ENCODE peak calls at places on chromosome 17, in eight cellular contexts. O is stimulated activated CD4-positive, alpha-beta T cell treated with anti-CD3 and anti-CD28 coated beads, Interleukin-1b, Interleukin-23, amount 100 ng/mL, for 24 hours; X is endothelial cell; F is NCI-H2081; G is hypothalamus; I is NCI-H774; D is T-helper 1 cell; M is DMS153. L is an unnamed sample.

GRCh38 chr17:33594000-33594399 is 300.9 kb upstream of the ASIC2 start:
- DNase-seq in M (no peak), I (no peak), O (no peak), G (no peak), D (no peak), X (no peak), F (no peak), L (no peak)

GRCh38 chr17:17750881-17751280 is 69.6 kb downstream of the RAI1 start:
- DNase-seq in D (peak; percentile 16), G (no peak), M (peak; percentile 23), O (no peak), F (no peak), X (no peak), I (no peak), L (no peak)

GRCh38 chr17:8375738-8376259 is 705 bp downstream of the KRABD2 start:
- DNase-seq in I (no peak), X (no peak), O (no peak), G (peak; percentile 47), M (no peak), F (no peak), D (no peak), L (peak; percentile 68)

GRCh38 chr17:7851438-7852261 is 3.2 kb upstream of the TMEM88 start:
- DNase-seq in F (peak; percentile 89), M (peak; percentile 55), G (peak; percentile 88), X (peak; percentile 94), D (peak; percentile 94), O (peak; percentile 95), I (peak; percentile 62), L (peak; percentile 79)

GRCh38 chr17:46811978-46812583 is 6.4 kb downstream of the WNT3 start:
- DNase-seq in X (no peak), I (no peak), M (no peak), G (no peak), D (no peak), O (no peak), F (no peak), L (peak; percentile 91)

GRCh38 chr17:37361543-37361942 is 14.2 kb upstream of the C17orf78 start:
- DNase-seq in M (no peak), D (no peak), X (no peak), O (no peak), I (no peak), G (no peak), F (no peak), L (no peak)

GRCh38 chr17:32828822-32829221 is 48.1 kb downstream of the MYO1D start:
- DNase-seq in X (no peak), O (no peak), G (no peak), F (no peak), M (no peak), D (no peak), I (no peak), L (no peak)

GRCh38 chr17:77383613-77384608 is 243.1 kb downstream of the SEC14L1 start:
- DNase-seq in I (no peak), X (no peak), G (no peak), O (no peak), F (no peak), D (no peak), M (no peak), L (no peak)

GRCh38 chr17:10051112-10051511 is 146.0 kb upstream of the RCVRN start:
- DNase-seq in O (no peak), G (no peak), F (no peak), I (no peak), X (no peak), M (no peak), D (no peak), L (no peak)

GRCh38 chr17:48470388-48471034 is 40.5 kb upstream of the SKAP1 start:
- DNase-seq in O (no peak), M (no peak), D (no peak), X (no peak), G (no peak), F (no peak), I (no peak), L (no peak)

GRCh38 chr17:37518816-37519215 is 29.1 kb downstream of the DUSP14 start:
- DNase-seq in G (no peak), I (no peak), O (no peak), X (no peak), D (no peak), M (no peak), F (no peak), L (no peak)

GRCh38 chr17:64938925-64939474 is 19.7 kb upstream of the LRRC37A3 start:
- DNase-seq in X (peak; percentile 80), D (no peak), M (no peak), G (no peak), I (no peak), F (no peak), O (peak; percentile 28), L (no peak)

GRCh38 chr17:17817552-17817947 is 19.2 kb downstream of the SREBF1 start:
- DNase-seq in G (no peak), I (no peak), F (no peak), D (no peak), O (no peak), M (no peak), X (no peak), L (no peak)

GRCh38 chr17:14856156-14856555 is 409.0 kb downstream of the PMP22 start:
- DNase-seq in X (no peak), M (no peak), O (no peak), G (no peak), D (no peak), I (no peak), F (no peak), L (no peak)

GRCh38 chr17:38656959-38657823 is 17.6 kb downstream of the EPOP start:
- DNase-seq in X (no peak), I (no peak), D (no peak), M (no peak), O (no peak), F (no peak), G (peak; percentile 24), L (no peak)

GRCh38 chr17:68450801-68451200 is 6.5 kb downstream of the WIPI1 start:
- DNase-seq in F (no peak), G (no peak), M (no peak), I (no peak), X (no peak), D (no peak), O (no peak), L (no peak)

GRCh38 chr17:4118095-4118743 is 24.6 kb downstream of the ZZEF1 start:
- DNase-seq in I (no peak), G (no peak), O (no peak), X (no peak), M (no peak), F (no peak), D (no peak), L (no peak)

GRCh38 chr17:43170140-43170765 is 761 bp upstream of the NBR1 start:
- DNase-seq in G (peak; percentile 86), I (peak; percentile 99), D (peak; percentile 88), F (peak; percentile 96), X (peak; percentile 70), O (peak; percentile 82), M (peak; percentile 96), L (peak; percentile 99)

GRCh38 chr17:81202318-81202717 is 20.4 kb downstream of the CEP131 start:
- DNase-seq in G (no peak), X (no peak), M (no peak), O (no peak), D (no peak), I (no peak), F (no peak), L (no peak)

GRCh38 chr17:19867654-19868395 is at the start of gene ULK2:
- DNase-seq in M (no peak), X (peak; percentile 73), O (peak; percentile 49), I (peak; percentile 6), D (peak; percentile 3), F (peak; percentile 33), G (peak; percentile 65), L (peak; percentile 53)

GRCh38 chr17:74780443-74781238 is 4.5 kb upstream of the NAT9 start:
- DNase-seq in G (peak; percentile 18), I (no peak), D (no peak), O (no peak), X (peak; percentile 29), M (no peak), F (no peak), L (no peak)

GRCh38 chr17:50209472-50210248 is 8.2 kb upstream of the COL1A1 start:
- DNase-seq in I (no peak), F (no peak), M (no peak), D (no peak), X (peak; percentile 47), G (no peak), O (no peak), L (peak; percentile 54)

GRCh38 chr17:59746849-59747445 is 39.5 kb downstream of the VMP1 start:
- DNase-seq in O (no peak), G (no peak), D (no peak), M (peak; percentile 11), X (no peak), F (peak; percentile 34), I (peak; percentile 27), L (peak; percentile 61)

GRCh38 chr17:19578545-19578944 is 44.9 kb downstream of the SLC47A1 start:
- DNase-seq in G (no peak), O (no peak), I (no peak), X (no peak), F (no peak), M (no peak), D (no peak), L (no peak)

GRCh38 chr17:36739208-36739607 is 137.8 kb downstream of the MRM1 start:
- DNase-seq in M (no peak), O (no peak), I (no peak), F (no peak), X (no peak), D (no peak), G (no peak), L (no peak)

GRCh38 chr17:63601439-63602371 is 1.0 kb downstream of the TACO1 start:
- DNase-seq in F (no peak), X (no peak), M (no peak), D (no peak), G (no peak), I (no peak), O (no peak), L (no peak)

GRCh38 chr17:72887917-72888316 is 204.6 kb downstream of the SLC39A11 start:
- DNase-seq in M (no peak), I (no peak), X (no peak), G (no peak), F (no peak), D (no peak), O (no peak), L (no peak)

GRCh38 chr17:83053021-83053778 is 26.2 kb upstream of the METRNL start:
- DNase-seq in M (no peak), D (no peak), O (no peak), X (peak; percentile 4), I (no peak), G (no peak), F (no peak), L (no peak)

GRCh38 chr17:35879748-35880654 is at the start of gene CCL5:
- DNase-seq in F (no peak), X (no peak), M (no peak), D (peak; percentile 26), G (no peak), O (peak; percentile 6), I (no peak), L (no peak)

GRCh38 chr17:48240562-48241130 is 133.1 kb downstream of the SNX11 start:
- DNase-seq in D (no peak), M (no peak), O (no peak), F (no peak), G (no peak), I (no peak), X (no peak), L (no peak)

GRCh38 chr17:10526517-10526916 is 8.2 kb upstream of the MYH1 start:
- DNase-seq in F (no peak), I (no peak), D (no peak), X (no peak), G (no peak), O (no peak), M (no peak), L (no peak)

GRCh38 chr17:49996495-49997255 is 1.7 kb upstream of the DLX3 start:
- DNase-seq in D (peak; percentile 63), I (peak; percentile 30), X (peak; percentile 85), O (no peak), F (peak; percentile 32), M (no peak), G (no peak), L (no peak)

GRCh38 chr17:75647061-75647460 is 13.8 kb downstream of the SMIM5 start:
- DNase-seq in D (no peak), X (no peak), M (no peak), I (no peak), G (no peak), O (no peak), F (no peak), L (no peak)

L was measured in kidney glomerular epithelial cell.